ENCODE peak calls at places on chromosomes 13 and 19, in eight cellular contexts. S is lower lobe of right lung; M is OCI-LY7; J is RWPE1; X is HCT116; Q is CD8-positive, alpha-beta T cell; D is HFF-Myc; A is heart left ventricle. U is an unnamed sample.

GRCh38 chr19:20367811-20368294 is 197.7 kb downstream of the ZNF737 start:
- DNase-seq in S (no peak), A (no peak), Q (no peak), X (no peak), J (no peak), M (peak; percentile 65), D (no peak), U (no peak)

GRCh38 chr19:15304140-15304705 is 28.1 kb downstream of the BRD4 start:
- DNase-seq in D (no peak), X (no peak), Q (no peak), A (peak; percentile 61), M (no peak), J (no peak), S (no peak), U (peak; percentile 38)

GRCh38 chr13:60335531-60335930 is 61.5 kb upstream of the TDRD3 start:
- DNase-seq in D (no peak), Q (no peak), J (no peak), A (no peak), M (peak; percentile 28), X (no peak), S (no peak), U (peak; percentile 39)

GRCh38 chr19:29404951-29405727 is 120.7 kb upstream of the VSTM2B start:
- DNase-seq in A (peak; percentile 33), X (no peak), M (no peak), J (peak; percentile 11), Q (no peak), D (no peak), S (no peak), U (no peak)

GRCh38 chr19:14381689-14382474 is 638 bp downstream of the ADGRE5 start:
- DNase-seq in M (peak; percentile 66), X (no peak), S (peak; percentile 81), J (peak; percentile 46), A (peak; percentile 64), D (no peak), Q (peak; percentile 69), U (peak; percentile 17)

GRCh38 chr13:103022328-103022727 is 43.9 kb downstream of the SLC10A2 start:
- DNase-seq in X (no peak), S (no peak), J (no peak), A (no peak), M (no peak), D (no peak), Q (no peak), U (no peak)

GRCh38 chr13:42305503-42305902 is 33.6 kb downstream of the AKAP11 start:
- DNase-seq in J (no peak), A (no peak), Q (no peak), M (no peak), D (no peak), S (no peak), X (no peak), U (no peak)

GRCh38 chr13:73193541-73193940 is 134.7 kb downstream of the KLF5 start:
- DNase-seq in J (no peak), D (no peak), X (no peak), S (no peak), Q (no peak), M (no peak), A (no peak), U (no peak)

GRCh38 chr19:28880735-28881401 is 332.1 kb downstream of the UQCRFS1 start:
- DNase-seq in X (no peak), Q (no peak), M (no peak), A (no peak), S (no peak), D (no peak), J (no peak), U (no peak)

GRCh38 chr19:47155141-47155540 is 24.5 kb downstream of the SAE1 start:
- DNase-seq in S (no peak), J (no peak), M (no peak), Q (no peak), A (peak; percentile 52), D (no peak), X (no peak), U (no peak)

GRCh38 chr13:74987124-74987690 is 494.8 kb downstream of the TBC1D4 start:
- DNase-seq in Q (no peak), M (no peak), A (no peak), S (no peak), X (no peak), D (no peak), J (no peak), U (no peak)

GRCh38 chr19:38252935-38253691 is 3.1 kb downstream of the PPP1R14A start:
- DNase-seq in X (no peak), Q (no peak), A (peak; percentile 67), J (no peak), M (no peak), D (no peak), S (peak; percentile 60), U (no peak)

GRCh38 chr13:45747071-45747470 is 45.0 kb downstream of the CBY2 start:
- DNase-seq in Q (no peak), S (no peak), X (no peak), J (no peak), A (no peak), M (no peak), D (no peak), U (no peak)

GRCh38 chr13:26050568-26051230 is 1.1 kb downstream of the SHISA2 start:
- DNase-seq in A (peak; percentile 38), J (no peak), D (no peak), S (peak; percentile 52), Q (no peak), X (no peak), M (no peak), U (peak; percentile 46)

GRCh38 chr19:7176792-7177191 is 107.3 kb downstream of the ZNF557 start:
- DNase-seq in D (no peak), J (no peak), X (no peak), A (no peak), Q (no peak), S (no peak), M (no peak), U (no peak)

GRCh38 chr19:7168941-7169340 is 99.4 kb downstream of the ZNF557 start:
- DNase-seq in Q (no peak), J (no peak), S (no peak), D (no peak), A (no peak), M (no peak), X (no peak), U (no peak)

GRCh38 chr19:7172794-7173193 is 103.3 kb downstream of the ZNF557 start:
- DNase-seq in X (no peak), J (no peak), M (no peak), Q (no peak), D (no peak), S (no peak), A (no peak), U (no peak)

DNA sequence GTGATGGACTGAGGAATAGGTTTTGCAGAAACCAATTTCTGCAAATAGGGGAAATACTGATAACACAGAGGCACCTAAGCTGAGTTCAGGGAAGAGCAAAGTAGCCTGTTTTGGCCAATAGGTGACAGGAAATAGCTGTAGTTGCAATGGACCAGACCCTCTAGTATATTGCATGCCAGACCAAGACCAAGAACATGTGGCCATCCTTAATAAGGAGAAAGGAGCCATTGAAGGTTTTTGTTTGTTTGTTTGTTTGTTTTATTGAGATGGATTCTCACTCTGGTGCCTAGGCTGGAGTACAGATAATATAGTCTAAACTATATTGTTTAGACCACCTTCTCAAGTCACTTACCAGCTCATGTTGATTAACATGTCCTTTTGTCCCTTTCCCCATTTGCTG is 101.5 kb downstream of the ZNF557 start:
- DNase-seq in Q (no peak), A (no peak), J (no peak), D (no peak), M (no peak), X (no peak), S (no peak), U (no peak)
- TF ChIP-seq CTCF in Q (no peak), A (no peak), J (no peak), D (no peak), M (no peak), X (no peak), S (no peak), U (no peak)

GRCh38 chr13:28678809-28679208 is 19.9 kb downstream of the POMP start:
- DNase-seq in A (no peak), S (no peak), D (no peak), X (no peak), J (no peak), Q (no peak), M (no peak), U (no peak)
- TF ChIP-seq CTCF in A (no peak), S (no peak), D (peak; percentile 23), X (peak; percentile 23), J (no peak), Q (peak; percentile 0), M (peak; percentile 33), U (peak; percentile 24)

GRCh38 chr13:38226496-38226895 is 123.2 kb upstream of the UFM1 start:
- DNase-seq in J (no peak), M (no peak), X (no peak), S (no peak), Q (no peak), D (no peak), A (no peak), U (no peak)

GRCh38 chr13:38228322-38228721 is 121.3 kb upstream of the UFM1 start:
- DNase-seq in Q (no peak), J (no peak), X (no peak), D (no peak), M (no peak), A (no peak), S (no peak), U (no peak)

DNA sequence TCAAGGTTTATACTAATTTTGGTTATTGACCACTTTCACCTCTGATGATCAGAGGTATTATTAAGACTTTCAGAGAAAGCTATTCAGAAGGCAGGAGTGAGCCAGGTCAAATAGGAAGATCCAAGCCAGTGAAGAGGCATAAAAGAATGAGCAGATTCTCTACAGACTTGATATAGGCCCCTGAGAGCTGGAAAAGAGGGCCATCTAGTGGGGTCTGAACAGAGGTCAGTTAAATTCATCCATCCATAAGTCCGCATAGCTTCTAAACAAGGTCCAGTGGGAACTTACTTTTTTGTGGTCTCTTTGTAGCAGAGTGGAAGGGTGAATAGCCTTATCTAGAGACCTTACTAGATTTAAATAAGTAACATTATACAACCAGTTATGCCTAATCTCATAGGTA is 126.6 kb upstream of the UFM1 start:
- DNase-seq in D (no peak), Q (no peak), M (no peak), S (no peak), X (no peak), A (no peak), J (no peak), U (peak; percentile 36)
- TF ChIP-seq CTCF in D (no peak), Q (no peak), M (peak; percentile 51), S (no peak), X (no peak), A (no peak), J (peak; percentile 10), U (peak; percentile 34)

DNA sequence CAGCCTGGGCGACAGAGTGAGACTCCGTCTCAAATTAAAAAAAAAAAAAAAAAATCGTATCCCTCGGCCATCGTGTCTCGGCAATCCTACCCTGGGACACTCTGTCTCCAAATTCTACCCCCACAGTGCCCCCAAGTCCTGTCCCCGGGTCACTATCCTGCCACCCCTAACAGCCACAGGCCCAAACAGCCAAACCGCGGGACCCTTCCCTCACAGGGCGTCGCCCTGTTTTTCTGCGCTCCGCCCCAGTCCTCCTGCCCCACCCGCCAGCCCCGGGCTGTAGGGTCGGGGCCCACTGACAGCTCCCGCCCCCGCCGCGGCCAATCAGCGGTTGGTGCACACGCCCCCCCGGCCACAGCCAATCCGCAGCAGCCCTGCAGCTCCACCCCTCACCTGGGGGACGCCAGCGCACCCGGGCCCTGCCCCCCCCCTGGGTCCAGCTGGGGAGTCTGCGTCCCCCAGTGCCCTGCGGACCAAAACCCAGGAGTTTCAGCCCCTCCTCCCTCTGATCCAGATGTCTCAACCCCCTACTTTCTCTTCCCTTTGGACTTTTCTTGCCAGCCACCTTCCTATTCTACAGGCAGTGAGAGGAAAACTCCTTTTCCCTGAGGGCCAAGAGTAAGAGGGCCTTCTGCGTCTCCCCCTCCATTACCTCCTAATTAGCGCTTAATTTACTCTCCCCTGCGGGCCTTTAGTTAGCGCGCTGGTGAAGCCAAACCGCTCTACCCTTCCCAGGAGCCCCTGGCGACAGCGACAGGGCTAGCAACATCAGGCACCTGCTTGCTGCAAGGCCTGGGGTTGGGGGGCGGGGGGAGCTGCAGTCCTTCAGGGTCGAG is 1.5 kb upstream of the BCAT2 start:
- DNase-seq in J (peak; percentile 87), A (peak; percentile 96), D (no peak), S (peak; percentile 93), Q (peak; percentile 45), X (no peak), M (peak; percentile 91), U (peak; percentile 59)
- TF ChIP-seq CTCF in J (no peak), A (no peak), D (no peak), S (no peak), Q (no peak), X (no peak), M (no peak), U (no peak)